ENCODE peak calls at places on chromosomes 5 and 9, in six cellular contexts. U is stomach, H is heart right ventricle, X is pancreas, C is SJCRH30, F is body of pancreas. V is an unnamed sample. For H3K9me3, the result is how much of the 10 kb centered on the place peaks cover.

GRCh38 chr9:85969727-85970126 is 28.8 kb downstream of the NAA35 start:
- DNase-seq in U (no peak), H (no peak), X (no peak), C (no peak), F (no peak), V (no peak)

GRCh38 chr9:91240596-91240995 is 121.1 kb downstream of the AUH start:
- DNase-seq in U (no peak), H (no peak), X (no peak), C (no peak), F (no peak), V (no peak)

GRCh38 chr9:34653131-34653530 is 1.1 kb downstream of the IL11RA start:
- DNase-seq in U (no peak), H (no peak), X (no peak), C (no peak), F (no peak), V (no peak)

GRCh38 chr9:17480966-17481365 is 97.9 kb upstream of the SH3GL2 start:
- DNase-seq in U (no peak), H (peak), X (no peak), C (no peak), F (no peak), V (no peak)

GRCh38 chr9:1100945-1101344 is 50.8 kb downstream of the DMRT2 start:
- DNase-seq in U (peak), H (peak), X (peak), C (peak), F (peak), V (peak)

GRCh38 chr9:38673399-38673798 is 46.5 kb downstream of the FAM240B start:
- DNase-seq in U (no peak), H (no peak), X (no peak), C (peak), F (no peak), V (no peak)

GRCh38 chr5:68565427-68565826 is 349.9 kb downstream of the PIK3R1 start:
- DNase-seq in U (no peak), H (no peak), X (no peak), C (peak), F (no peak), V (no peak)

GRCh38 chr5:173626501-173626812 is 10.0 kb upstream of the BOD1 start:
- DNase-seq in U (no peak), H (no peak), X (no peak), C (no peak), F (no peak), V (no peak)

GRCh38 chr9:71984388-71985069 is 73.1 kb downstream of the C9orf85 start:
- DNase-seq in U (no peak), H (peak), X (no peak), C (peak), F (no peak), V (no peak)

GRCh38 chr9:126347911-126348760 is 21.5 kb downstream of the MVB12B start:
- DNase-seq in U (peak), H (no peak), X (no peak), C (peak), F (no peak), V (no peak)

GRCh38 chr5:173452098-173452497 is 123.9 kb upstream of the STC2 start:
- DNase-seq in U (no peak), H (no peak), X (no peak), C (no peak), F (no peak), V (no peak)

GRCh38 chr9:128528445-128529160 is 23.8 kb upstream of the SPTAN1 start:
- DNase-seq in U (no peak), H (no peak), X (no peak), C (no peak), F (no peak), V (no peak)

GRCh38 chr5:158119852-158120708 is 261.1 kb upstream of the CLINT1 start:
- DNase-seq in U (no peak), H (no peak), X (no peak), C (peak), F (no peak), V (no peak)

GRCh38 chr5:138601444-138601843 is 26.2 kb upstream of the HSPA9 start:
- DNase-seq in U (peak), H (no peak), X (peak), C (no peak), F (peak), V (no peak)

GRCh38 chr9:127388037-127388855 is 8.7 kb upstream of the SLC2A8 start:
- DNase-seq in U (no peak), H (no peak), X (no peak), C (peak), F (no peak), V (peak)

GRCh38 chr5:139861021-139861888 is 65.6 kb downstream of the PSD2 start:
- DNase-seq in U (no peak), H (no peak), X (no peak), C (no peak), F (no peak), V (peak)

GRCh38 chr5:139855946-139856540 is 60.4 kb downstream of the PSD2 start:
- DNase-seq in U (no peak), H (no peak), X (no peak), C (no peak), F (no peak), V (no peak)

GRCh38 chr5:139861889-139862207 is 66.2 kb downstream of the PSD2 start:
- DNase-seq in U (no peak), H (no peak), X (no peak), C (no peak), F (no peak), V (no peak)

GRCh38 chr5:139856694-139857093 is 61.1 kb downstream of the PSD2 start:
- DNase-seq in U (no peak), H (no peak), X (no peak), C (peak), F (no peak), V (no peak)

GRCh38 chr5:139859013-139859412 is 63.4 kb downstream of the PSD2 start:
- DNase-seq in U (no peak), H (no peak), X (no peak), C (no peak), F (no peak), V (no peak)
- H3K4me3 ChIP-seq in U (no peak), H (no peak), X (no peak), C (no peak), F (no peak), V (no peak)

DNA sequence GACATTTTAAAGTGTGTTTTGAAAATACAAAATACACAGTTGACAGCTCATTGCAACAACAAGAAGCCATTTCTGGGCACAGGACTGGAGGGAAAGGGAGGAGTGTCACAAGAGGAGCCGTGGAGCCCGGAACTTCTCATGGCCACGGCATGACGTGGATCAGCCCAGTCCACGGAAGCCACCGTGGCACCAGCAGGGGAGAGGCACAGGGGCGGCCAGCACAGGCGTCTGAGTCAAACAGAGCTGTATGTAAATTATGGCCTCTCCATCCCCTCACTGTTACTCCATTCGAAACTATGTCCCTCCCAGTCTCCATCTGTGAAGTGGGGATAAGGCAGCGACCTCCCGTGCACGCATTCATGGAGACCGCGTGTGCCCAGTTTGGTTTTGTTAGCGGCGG is 165.6 kb upstream of the IRX2 start:
- DNase-seq in U (no peak), H (no peak), X (no peak), C (no peak), F (no peak), V (peak)
- H3K9me3 ChIP-seq in U (under half), H (under half), X (under half), C (under half), F (under half), V (under half)

DNA sequence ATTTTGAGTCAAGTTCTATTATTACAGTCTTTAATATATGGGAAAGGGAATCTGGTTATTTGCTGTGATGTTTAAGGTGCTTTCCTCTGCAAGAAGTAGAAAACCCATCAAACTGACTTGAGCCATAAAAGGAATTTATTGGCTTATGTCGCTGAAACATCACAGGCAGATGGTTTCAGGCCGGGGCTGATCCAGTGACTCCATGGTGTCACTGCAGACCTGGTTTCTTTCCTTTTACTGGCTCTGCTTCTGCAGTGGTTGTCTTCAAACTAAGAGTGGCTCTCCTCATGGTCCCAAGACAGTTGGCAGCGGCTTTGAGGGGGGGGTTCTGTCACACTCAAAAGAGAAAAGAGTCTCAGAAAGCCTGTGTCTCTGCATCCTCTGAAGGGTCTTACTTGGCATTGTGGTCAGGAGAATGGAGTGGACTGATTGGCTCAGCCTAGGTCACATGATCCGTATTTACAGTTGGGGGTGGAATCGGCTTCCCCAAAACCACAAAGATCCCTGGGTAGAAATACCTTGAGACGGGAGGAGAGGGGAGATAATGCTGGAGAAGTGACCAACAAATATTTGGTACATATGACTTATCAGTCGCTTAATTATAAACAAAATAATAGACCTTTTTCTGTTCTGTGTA is 106.3 kb downstream of the DAPK1 start:
- DNase-seq in U (no peak), H (no peak), X (no peak), C (no peak), F (no peak), V (no peak)
- H3K27ac ChIP-seq in U (no peak), H (no peak), X (no peak), C (peak), F (no peak), V (no peak)

GRCh38 chr9:33289936-33290246 is 425 bp upstream of the NFX1 start:
- DNase-seq in U (no peak), H (no peak), X (no peak), C (no peak), F (no peak), V (no peak)
- H3K4me3 ChIP-seq in U (peak), H (peak), X (peak), C (peak), F (peak), V (peak)

GRCh38 chr5:125254267-125254666 is 507.8 kb upstream of the ZNF608 start:
- DNase-seq in U (no peak), H (no peak), X (no peak), C (no peak), F (no peak), V (no peak)
- H3K9me3 ChIP-seq in U (under half), H (under half), X (under half), C (under half), F (under half), V (under half)

GRCh38 chr5:131999471-131999931 is 12.0 kb downstream of the ACSL6 start:
- DNase-seq in U (no peak), H (no peak), X (no peak), C (no peak), F (no peak), V (no peak)
- H3K27ac ChIP-seq in U (no peak), H (no peak), X (no peak), C (no peak), F (no peak), V (no peak)

GRCh38 chr5:14144586-14145355 is 1.6 kb downstream of the TRIO start:
- DNase-seq in U (peak), H (peak), X (peak), C (peak), F (peak), V (peak)
- H3K4me3 ChIP-seq in U (peak), H (peak), X (peak), C (peak), F (peak), V (peak)

GRCh38 chr5:141393267-141393666 is 834 bp downstream of the PCDHGA8 start:
- DNase-seq in U (no peak), H (no peak), X (no peak), C (no peak), F (no peak), V (no peak)

GRCh38 chr5:141389153-141390042 is 1.9 kb downstream of the PCDHGB4 start:
- DNase-seq in U (no peak), H (no peak), X (no peak), C (no peak), F (no peak), V (no peak)

GRCh38 chr5:141388661-141389060 is 1.2 kb downstream of the PCDHGB4 start:
- DNase-seq in U (no peak), H (no peak), X (no peak), C (no peak), F (no peak), V (no peak)

GRCh38 chr5:141398608-141399007 is 861 bp downstream of the PCDHGB5 start:
- DNase-seq in U (no peak), H (no peak), X (no peak), C (no peak), F (no peak), V (no peak)

DNA sequence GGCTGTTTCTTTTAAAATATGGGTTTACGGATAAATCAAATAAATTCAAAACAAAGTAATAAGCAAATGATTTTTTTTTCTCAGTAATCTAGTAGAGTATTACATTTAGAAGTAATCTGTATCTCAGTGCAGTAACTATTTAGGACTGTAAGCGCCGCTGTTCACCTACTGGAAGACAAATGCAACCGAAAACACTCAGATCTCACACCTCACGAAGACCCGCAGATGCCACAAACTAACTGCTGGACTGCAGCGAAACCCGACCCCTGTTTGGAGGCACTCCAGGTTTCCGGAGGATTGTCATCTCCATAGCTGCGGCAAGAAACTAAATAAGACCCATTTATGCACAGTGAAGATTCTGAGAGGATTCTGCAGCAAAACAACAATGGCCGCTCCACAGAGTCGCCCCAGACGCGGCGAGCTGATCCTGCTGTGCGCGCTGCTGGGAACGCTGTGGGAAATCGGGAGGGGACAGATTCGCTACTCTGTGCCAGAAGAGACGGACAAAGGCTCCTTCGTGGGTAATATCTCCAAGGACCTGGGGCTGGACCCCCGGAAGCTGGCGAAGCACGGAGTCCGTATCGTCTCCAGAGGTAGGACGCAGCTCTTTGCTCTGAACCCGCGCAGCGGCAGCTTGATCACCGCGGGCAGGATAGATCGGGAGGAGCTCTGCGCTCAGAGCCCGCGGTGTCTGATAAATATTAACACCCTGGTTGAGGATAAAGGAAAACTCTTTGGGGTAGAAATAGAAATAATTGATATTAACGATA is at the start of gene PCDHGA8:
- DNase-seq in U (no peak), H (no peak), X (no peak), C (no peak), F (no peak), V (no peak)
- H3K9me3 ChIP-seq in U (half or more), H (half or more), X (under half), C (under half), F (half or more), V (under half)

GRCh38 chr5:150653145-150653761 is 7.8 kb upstream of the MYOZ3 start:
- DNase-seq in U (no peak), H (no peak), X (no peak), C (peak), F (no peak), V (no peak)
- H3K27ac ChIP-seq in U (peak), H (peak), X (no peak), C (peak), F (no peak), V (no peak)

DNA sequence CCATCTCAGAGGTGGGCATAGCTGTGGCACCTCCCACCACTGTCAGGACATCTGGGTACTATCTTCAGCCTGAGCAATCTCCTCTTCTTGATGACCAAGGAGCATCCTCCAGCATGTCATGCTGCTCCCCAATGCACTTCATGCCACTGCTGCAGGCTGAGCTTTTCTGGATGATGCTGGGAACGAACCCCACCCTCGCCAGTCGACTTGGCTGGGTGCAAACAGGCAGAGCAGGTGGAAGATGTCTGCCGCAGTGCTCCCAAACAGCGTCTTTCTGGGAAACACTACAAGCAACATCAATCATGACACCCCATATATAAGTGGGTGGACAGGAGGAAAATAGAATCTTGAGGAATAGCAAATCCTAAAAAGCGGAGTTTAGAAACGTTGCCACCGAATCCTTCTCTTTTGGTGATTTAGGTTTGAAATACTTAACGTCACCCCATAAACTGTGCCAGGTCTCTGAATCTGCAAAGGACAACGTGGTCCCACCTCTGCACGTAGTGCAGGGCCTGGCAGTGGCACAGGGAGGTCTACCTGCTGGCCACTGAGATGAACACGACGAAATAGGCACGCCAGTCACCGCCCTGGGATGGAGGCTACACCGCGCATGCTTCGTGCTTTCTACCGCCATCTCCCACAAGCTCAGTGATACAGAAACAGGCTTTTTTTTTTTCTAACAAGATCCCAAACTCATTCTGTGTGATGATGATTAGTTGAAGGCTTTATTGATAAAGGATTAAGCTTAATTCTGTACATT is 139.8 kb upstream of the RAPGEF1 start:
- DNase-seq in U (no peak), H (no peak), X (no peak), C (no peak), F (no peak), V (no peak)
- H3K4me3 ChIP-seq in U (no peak), H (no peak), X (no peak), C (no peak), F (no peak), V (no peak)